ENCODE peak calls at places on chromosomes 5 and 9, in seven cellular contexts. O, H, Q, R, A, S and W are unnamed samples.

GRCh38 chr9:93810028-93810971 is 144.9 kb downstream of the BARX1 start:
- DNase-seq in A (no peak), H (no peak), S (no peak), Q (peak), O (no peak), R (no peak), W (no peak)

GRCh38 chr5:32777733-32778132 is 66.6 kb downstream of the NPR3 start:
- DNase-seq in Q (no peak), R (no peak), A (no peak), H (no peak), S (no peak), O (no peak), W (no peak)

GRCh38 chr5:167244583-167244982 is 1046.9 kb upstream of the WWC1 start:
- DNase-seq in R (no peak), S (no peak), O (no peak), A (no peak), H (peak), Q (peak), W (no peak)

GRCh38 chr5:76111510-76112174 is 28.5 kb downstream of the SV2C start:
- DNase-seq in H (no peak), S (no peak), Q (no peak), R (no peak), A (no peak), O (no peak), W (no peak)

GRCh38 chr9:99140685-99141314 is 35.9 kb downstream of the TGFBR1 start:
- DNase-seq in A (no peak), R (peak), Q (peak), H (peak), S (peak), O (peak), W (peak)

GRCh38 chr5:180466316-180466715 is 27.9 kb upstream of the CNOT6 start:
- DNase-seq in S (no peak), H (no peak), A (no peak), R (no peak), Q (no peak), O (no peak), W (no peak)

GRCh38 chr5:78537821-78538220 is 110.8 kb downstream of the LHFPL2 start:
- DNase-seq in Q (peak), S (peak), H (peak), A (no peak), O (no peak), R (no peak), W (peak)

GRCh38 chr9:12274577-12274976 is 418.6 kb upstream of the TYRP1 start:
- DNase-seq in Q (no peak), O (no peak), R (no peak), S (no peak), H (no peak), A (no peak), W (no peak)

GRCh38 chr5:51495672-51496071 is 112.4 kb downstream of the ISL1 start:
- DNase-seq in O (no peak), S (no peak), Q (no peak), R (no peak), H (peak), A (no peak), W (no peak)

GRCh38 chr5:431001-431710 is 11.8 kb upstream of the EXOC3 start:
- DNase-seq in H (peak), Q (peak), A (peak), S (peak), R (peak), O (no peak), W (peak)

GRCh38 chr5:160240350-160240749 is 11.0 kb downstream of the FABP6 start:
- DNase-seq in R (no peak), O (no peak), A (no peak), H (no peak), S (no peak), Q (no peak), W (no peak)

GRCh38 chr5:65198777-65199120 is 283.0 kb downstream of the ADAMTS6 start:
- DNase-seq in O (no peak), S (no peak), Q (no peak), R (no peak), A (no peak), H (peak), W (no peak)

GRCh38 chr9:89024727-89025126 is 33.5 kb downstream of the S1PR3 start:
- DNase-seq in O (no peak), R (no peak), S (no peak), Q (no peak), H (no peak), A (peak), W (no peak)

GRCh38 chr5:91641730-91642350 is 258.7 kb upstream of the ARRDC3 start:
- DNase-seq in R (no peak), A (no peak), H (peak), S (peak), Q (no peak), O (no peak), W (no peak)

GRCh38 chr9:113929634-113930092 is 53.6 kb downstream of the ZNF618 start:
- DNase-seq in S (no peak), O (no peak), R (no peak), Q (no peak), A (peak), H (no peak), W (no peak)

GRCh38 chr5:55934117-55934613 is 60.6 kb downstream of the IL6ST start:
- DNase-seq in O (no peak), A (no peak), H (no peak), Q (no peak), R (no peak), S (no peak), W (no peak)

GRCh38 chr5:150946351-150946905 is 41.6 kb upstream of the ZNF300 start:
- DNase-seq in A (peak), O (no peak), Q (no peak), R (peak), H (no peak), S (no peak), W (peak)

GRCh38 chr5:134070648-134070978 is 43.9 kb upstream of the TCF7 start:
- DNase-seq in Q (no peak), A (no peak), R (no peak), H (peak), S (no peak), O (no peak), W (no peak)

GRCh38 chr9:133306242-133307194 is 29.5 kb downstream of the SURF6 start:
- DNase-seq in Q (no peak), R (no peak), O (no peak), A (no peak), S (no peak), H (no peak), W (no peak)

GRCh38 chr5:55418994-55419991 is 111.5 kb downstream of the MTREX start:
- DNase-seq in A (no peak), Q (no peak), R (no peak), O (no peak), H (peak), S (no peak), W (no peak)

GRCh38 chr5:6405591-6405990 is 27.2 kb upstream of the MED10 start:
- DNase-seq in R (no peak), O (no peak), A (no peak), S (no peak), H (no peak), Q (peak), W (no peak)

GRCh38 chr9:91047993-91048607 is 246.5 kb downstream of the SYK start:
- DNase-seq in R (no peak), A (no peak), H (peak), S (no peak), O (no peak), Q (no peak), W (no peak)

GRCh38 chr5:123455640-123456039 is 32.4 kb upstream of the CEP120 start:
- DNase-seq in A (no peak), Q (no peak), S (no peak), H (no peak), R (no peak), O (no peak), W (no peak)

GRCh38 chr5:42507451-42508092 is 84.3 kb downstream of the GHR start:
- DNase-seq in A (no peak), O (no peak), Q (peak), H (no peak), R (no peak), S (no peak), W (no peak)

GRCh38 chr5:159972538-159973362 is 36.2 kb upstream of the TTC1 start:
- DNase-seq in A (no peak), H (no peak), R (no peak), O (no peak), Q (peak), S (no peak), W (no peak)

GRCh38 chr9:137294091-137294683 is 7.9 kb downstream of the NRARP start:
- DNase-seq in A (no peak), Q (peak), R (no peak), O (no peak), H (peak), S (peak), W (no peak)

GRCh38 chr9:115590016-115590415 is 472.1 kb upstream of the TNC start:
- DNase-seq in Q (no peak), O (no peak), S (no peak), A (no peak), H (peak), R (no peak), W (no peak)

GRCh38 chr9:69743930-69744329 is 15.9 kb downstream of the PTAR1 start:
- DNase-seq in S (no peak), H (no peak), A (no peak), O (no peak), Q (no peak), R (no peak), W (no peak)

GRCh38 chr5:149609640-149610297 is 28.5 kb downstream of the ARHGEF37 start:
- DNase-seq in R (no peak), Q (no peak), S (no peak), H (no peak), A (no peak), O (no peak), W (no peak)
- H3K27ac ChIP-seq in R (no peak), Q (no peak), S (no peak), H (no peak), A (no peak), O (no peak), W (peak)

DNA sequence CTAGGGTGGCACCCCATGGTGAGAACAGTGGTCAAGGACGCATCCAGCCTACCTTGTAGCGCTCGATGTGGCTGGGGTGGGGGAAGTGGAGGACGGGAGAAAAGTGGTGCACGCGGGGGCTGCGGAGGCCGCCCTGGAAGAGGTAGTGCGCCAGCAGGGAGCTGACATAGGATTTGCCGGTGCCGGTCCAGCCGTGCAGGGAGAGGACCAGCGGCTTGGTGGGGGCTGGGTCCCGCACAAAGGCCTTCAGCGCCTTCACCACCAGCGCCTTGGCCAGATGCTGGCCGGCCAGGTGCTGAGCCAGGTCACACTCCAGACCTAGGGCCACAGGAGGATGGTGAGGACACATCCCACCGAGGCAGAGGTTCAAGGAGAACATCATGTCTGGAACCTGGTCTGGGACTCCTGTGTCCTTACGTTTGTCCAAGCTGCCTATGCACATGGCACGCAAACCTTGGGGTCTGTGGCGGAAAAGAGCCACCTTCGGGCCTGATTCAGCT is 797 bp downstream of the TOR2A start:
- DNase-seq in R (no peak), O (no peak), Q (no peak), H (no peak), A (no peak), S (no peak), W (no peak)
- H3K4me3 ChIP-seq in R (peak), O (peak), Q (peak), H (peak), A (peak), S (peak), W (peak)

DNA sequence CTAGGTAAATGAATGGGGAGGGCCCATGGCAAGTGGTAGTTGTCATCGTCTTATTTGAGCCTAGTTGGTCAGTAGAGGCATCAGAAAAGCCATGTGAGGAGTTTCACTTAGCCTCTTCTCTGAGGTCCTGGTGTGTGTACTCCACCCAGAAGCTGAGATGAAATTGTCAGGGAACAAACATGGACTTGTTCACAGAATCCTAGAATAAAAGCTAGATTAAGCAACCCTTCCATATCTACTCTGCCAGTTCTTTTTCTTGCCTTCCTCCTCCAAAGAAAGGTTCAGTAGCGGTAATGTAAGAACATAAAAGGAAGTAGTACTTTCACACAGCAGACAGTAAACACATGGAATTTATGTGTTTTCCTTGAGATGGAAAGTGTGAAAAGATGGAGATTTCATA is 70.4 kb downstream of the ARHGAP26 start:
- DNase-seq in R (no peak), O (no peak), Q (no peak), H (no peak), A (no peak), S (no peak), W (no peak)
- H3K27ac ChIP-seq in R (peak), O (no peak), Q (no peak), H (no peak), A (peak), S (no peak), W (peak)

GRCh38 chr9:126061575-126061974 is 265.1 kb upstream of the MVB12B start:
- DNase-seq in A (no peak), H (no peak), O (no peak), Q (no peak), R (no peak), S (no peak), W (peak)
- H3K4me3 ChIP-seq in A (no peak), H (no peak), O (no peak), Q (no peak), R (no peak), S (no peak), W (no peak)

GRCh38 chr5:81234299-81234698 is 1.2 kb downstream of the CKMT2 start:
- DNase-seq in Q (no peak), R (no peak), O (no peak), H (no peak), S (no peak), A (no peak), W (no peak)
- H3K27ac ChIP-seq in Q (no peak), R (no peak), O (no peak), H (no peak), S (no peak), A (peak), W (peak)

GRCh38 chr5:107476783-107477182 is 194.0 kb downstream of the EFNA5 start:
- DNase-seq in R (peak), Q (no peak), A (no peak), H (peak), O (no peak), S (peak), W (no peak)
- H3K4me3 ChIP-seq in R (no peak), Q (no peak), A (no peak), H (no peak), O (no peak), S (no peak), W (no peak)